ENCODE peak calls at places on chromosomes 16 and 17, in four cellular contexts. One of them, this sample, is unnamed.
A peak's percentile ranks its signal among the peaks of the same experiment; 100 is the strongest.

GRCh38 chr16:11152677-11153321 is 103.2 kb downstream of the SOCS1 start:
- DNase-seq in tibial nerve: no peak
- DNase-seq in MM.1S: no peak
- DNase-seq in esophagus squamous epithelium: no peak
- DNase-seq in this sample: no peak

GRCh38 chr16:57563487-57563750 is 21.0 kb downstream of the ADGRG5 start:
- DNase-seq in tibial nerve: no peak
- DNase-seq in MM.1S: no peak
- DNase-seq in esophagus squamous epithelium: no peak
- DNase-seq in this sample: no peak

GRCh38 chr17:22460461-22461063 is 768.2 kb downstream of the KCNJ18 start:
- DNase-seq in tibial nerve: no peak
- DNase-seq in MM.1S: no peak
- DNase-seq in esophagus squamous epithelium: no peak
- DNase-seq in this sample: no peak

GRCh38 chr17:78563189-78564145 is 13.7 kb downstream of the DNAH17 start:
- DNase-seq in tibial nerve: no peak
- DNase-seq in MM.1S: no peak
- DNase-seq in esophagus squamous epithelium: no peak
- DNase-seq in this sample: no peak

GRCh38 chr16:3979070-3979469 is 98.6 kb upstream of the CREBBP start:
- DNase-seq in tibial nerve: no peak
- DNase-seq in MM.1S: no peak
- DNase-seq in esophagus squamous epithelium: no peak
- DNase-seq in this sample: no peak

GRCh38 chr16:29926675-29927522 is 873 bp upstream of the KCTD13 start:
- DNase-seq in tibial nerve: no peak
- DNase-seq in MM.1S: no peak
- DNase-seq in esophagus squamous epithelium: no peak
- DNase-seq in this sample: peak; percentile 54

GRCh38 chr17:45841883-45842525 is 2.7 kb upstream of the SPPL2C start:
- DNase-seq in tibial nerve: no peak
- DNase-seq in MM.1S: no peak
- DNase-seq in esophagus squamous epithelium: no peak
- DNase-seq in this sample: no peak

GRCh38 chr16:75948441-75948840 is 222.2 kb upstream of the CPHXL start:
- DNase-seq in tibial nerve: no peak
- DNase-seq in MM.1S: no peak
- DNase-seq in esophagus squamous epithelium: no peak
- DNase-seq in this sample: no peak

GRCh38 chr17:80585880-80586279 is 41.2 kb downstream of the RPTOR start:
- DNase-seq in tibial nerve: no peak
- DNase-seq in MM.1S: no peak
- DNase-seq in esophagus squamous epithelium: no peak
- DNase-seq in this sample: no peak

GRCh38 chr17:78805301-78805700 is 23.2 kb upstream of the CYTH1 start:
- DNase-seq in tibial nerve: no peak
- DNase-seq in MM.1S: no peak
- DNase-seq in esophagus squamous epithelium: no peak
- DNase-seq in this sample: peak; percentile 41

GRCh38 chr17:42979511-42980273 is at the start of gene PTGES3L:
- DNase-seq in tibial nerve: no peak
- DNase-seq in MM.1S: peak; percentile 16
- DNase-seq in esophagus squamous epithelium: no peak
- DNase-seq in this sample: peak; percentile 88

GRCh38 chr17:7497636-7498035 is 13.5 kb downstream of the POLR2A start:
- DNase-seq in tibial nerve: no peak
- DNase-seq in MM.1S: no peak
- DNase-seq in esophagus squamous epithelium: no peak
- DNase-seq in this sample: no peak

GRCh38 chr16:28975158-28975603 is 603 bp downstream of the SPNS1 start:
- DNase-seq in tibial nerve: no peak
- DNase-seq in MM.1S: no peak
- DNase-seq in esophagus squamous epithelium: no peak
- DNase-seq in this sample: no peak

GRCh38 chr16:66355526-66355925 is 11.0 kb upstream of the CDH5 start:
- DNase-seq in tibial nerve: no peak
- DNase-seq in MM.1S: no peak
- DNase-seq in esophagus squamous epithelium: no peak
- DNase-seq in this sample: no peak
- H3K4me1 ChIP-seq in tibial nerve: no peaks in the 10 kb centered on the region
- H3K4me1 ChIP-seq in MM.1S: peaks cover 3% of the 10 kb centered on the region
- H3K4me1 ChIP-seq in esophagus squamous epithelium: peaks cover 21% of the 10 kb centered on the region
- H3K4me1 ChIP-seq in this sample: no peaks in the 10 kb centered on the region

DNA sequence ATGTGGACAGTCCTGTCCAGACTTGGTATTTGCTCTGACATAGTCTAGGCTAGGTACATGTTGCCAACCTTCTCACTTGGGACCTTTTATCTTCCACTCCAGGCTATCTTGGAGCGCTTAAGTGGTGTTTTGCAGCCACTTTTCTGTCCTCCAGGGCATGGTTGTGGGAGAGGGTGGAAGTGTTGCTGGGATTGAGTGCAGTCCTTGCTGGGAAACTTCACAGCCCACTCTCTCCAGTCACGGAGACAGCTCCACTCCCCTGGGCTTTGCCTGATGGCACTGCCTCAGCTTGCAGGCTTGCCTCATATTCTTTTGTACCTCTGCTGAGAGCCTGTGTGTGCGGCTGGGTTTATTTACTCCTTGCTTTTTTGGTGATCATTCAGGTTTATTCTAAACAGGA is 17.4 kb downstream of the RPA1 start:
- DNase-seq in tibial nerve: no peak
- DNase-seq in MM.1S: no peak
- DNase-seq in esophagus squamous epithelium: no peak
- DNase-seq in this sample: no peak
- H3K36me3 ChIP-seq in tibial nerve: peaks cover 5% of the 10 kb centered on the region
- H3K36me3 ChIP-seq in MM.1S: no peaks in the 10 kb centered on the region
- H3K36me3 ChIP-seq in esophagus squamous epithelium: peaks cover 94% of the 10 kb centered on the region
- H3K36me3 ChIP-seq in this sample: no peaks in the 10 kb centered on the region

GRCh38 chr16:35910409-35910808 is 2451.0 kb downstream of the TP53TG3F start:
- DNase-seq in tibial nerve: no peak
- DNase-seq in MM.1S: no peak
- DNase-seq in esophagus squamous epithelium: no peak
- DNase-seq in this sample: no peak

GRCh38 chr16:35906440-35906839 is 2447.0 kb downstream of the TP53TG3F start:
- DNase-seq in tibial nerve: no peak
- DNase-seq in MM.1S: no peak
- DNase-seq in esophagus squamous epithelium: no peak
- DNase-seq in this sample: no peak

GRCh38 chr16:35908152-35908551 is 2448.7 kb downstream of the TP53TG3F start:
- DNase-seq in tibial nerve: no peak
- DNase-seq in MM.1S: no peak
- DNase-seq in esophagus squamous epithelium: no peak
- DNase-seq in this sample: no peak

GRCh38 chr16:35909351-35909954 is 2450.0 kb downstream of the TP53TG3F start:
- DNase-seq in tibial nerve: no peak
- DNase-seq in MM.1S: no peak
- DNase-seq in esophagus squamous epithelium: no peak
- DNase-seq in this sample: no peak

GRCh38 chr16:35908942-35909341 is 2449.5 kb downstream of the TP53TG3F start:
- DNase-seq in tibial nerve: no peak
- DNase-seq in MM.1S: no peak
- DNase-seq in esophagus squamous epithelium: no peak
- DNase-seq in this sample: no peak
- H3K9me3 ChIP-seq in tibial nerve: peaks cover 19% of the 10 kb centered on the region
- H3K9me3 ChIP-seq in MM.1S: no peaks in the 10 kb centered on the region
- H3K9me3 ChIP-seq in esophagus squamous epithelium: peaks cover 5% of the 10 kb centered on the region
- H3K9me3 ChIP-seq in this sample: no peaks in the 10 kb centered on the region

DNA sequence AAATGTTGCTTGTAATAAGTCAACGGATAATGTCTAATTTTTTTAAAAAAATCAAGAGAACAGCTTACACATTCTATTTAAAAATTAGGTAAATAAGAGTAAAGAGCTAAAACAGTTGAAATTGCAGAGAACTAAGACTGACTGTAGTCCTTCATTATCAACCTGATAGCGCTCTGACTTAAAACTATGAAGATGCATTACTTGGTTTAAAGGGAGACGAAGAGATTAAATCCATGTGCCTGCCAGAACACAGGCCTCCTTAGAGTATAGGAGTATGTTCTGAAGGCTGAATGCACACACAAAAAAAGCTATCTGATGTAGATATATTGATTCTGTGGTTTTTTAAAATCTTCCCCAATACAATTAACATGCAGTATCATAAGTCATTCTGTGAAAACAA is 28.5 kb downstream of the GLG1 start:
- DNase-seq in tibial nerve: no peak
- DNase-seq in MM.1S: no peak
- DNase-seq in esophagus squamous epithelium: no peak
- DNase-seq in this sample: no peak
- H3K4me1 ChIP-seq in tibial nerve: no peaks in the 10 kb centered on the region
- H3K4me1 ChIP-seq in MM.1S: peaks cover 5% of the 10 kb centered on the region
- H3K4me1 ChIP-seq in esophagus squamous epithelium: peaks cover 13% of the 10 kb centered on the region
- H3K4me1 ChIP-seq in this sample: no peaks in the 10 kb centered on the region

GRCh38 chr16:70364399-70364798 is 17.7 kb downstream of the DDX19A start:
- DNase-seq in tibial nerve: no peak
- DNase-seq in MM.1S: no peak
- DNase-seq in esophagus squamous epithelium: no peak
- DNase-seq in this sample: no peak
- H3K36me3 ChIP-seq in tibial nerve: peaks cover 3% of the 10 kb centered on the region
- H3K36me3 ChIP-seq in MM.1S: peaks cover 12% of the 10 kb centered on the region
- H3K36me3 ChIP-seq in esophagus squamous epithelium: peaks cover 99% of the 10 kb centered on the region
- H3K36me3 ChIP-seq in this sample: peaks cover 14% of the 10 kb centered on the region

GRCh38 chr17:61414936-61415251 is 15.3 kb downstream of the TBX2 start:
- DNase-seq in tibial nerve: no peak
- DNase-seq in MM.1S: no peak
- DNase-seq in esophagus squamous epithelium: no peak
- DNase-seq in this sample: peak; percentile 68
- H3K9me3 ChIP-seq in tibial nerve: no peaks in the 10 kb centered on the region
- H3K9me3 ChIP-seq in MM.1S: no peaks in the 10 kb centered on the region
- H3K9me3 ChIP-seq in esophagus squamous epithelium: no peaks in the 10 kb centered on the region
- H3K9me3 ChIP-seq in this sample: no peaks in the 10 kb centered on the region

DNA sequence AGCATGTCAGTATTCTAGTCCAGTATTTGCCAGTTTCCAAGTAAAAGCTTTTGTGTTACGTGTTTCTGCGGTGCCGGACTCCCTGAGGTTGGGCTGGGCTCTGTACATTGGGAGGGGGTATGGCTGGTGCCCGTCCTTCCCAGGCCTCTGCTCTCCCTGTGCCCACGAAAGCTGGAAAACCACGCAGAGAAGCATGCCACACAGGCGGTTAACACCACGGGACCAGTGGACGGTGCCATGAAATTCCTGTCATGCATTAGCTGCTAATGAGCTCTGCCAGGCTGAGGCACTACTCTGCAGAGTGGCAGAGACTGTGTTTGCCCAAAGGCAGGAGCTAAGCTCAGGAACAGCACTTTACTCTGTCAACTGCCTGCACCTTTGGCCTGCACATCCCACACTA is 8.1 kb downstream of the SMIM5 start:
- DNase-seq in tibial nerve: no peak
- DNase-seq in MM.1S: no peak
- DNase-seq in esophagus squamous epithelium: no peak
- DNase-seq in this sample: peak; percentile 57
- H3K4me1 ChIP-seq in tibial nerve: no peaks in the 10 kb centered on the region
- H3K4me1 ChIP-seq in MM.1S: peaks cover 43% of the 10 kb centered on the region
- H3K4me1 ChIP-seq in esophagus squamous epithelium: peaks cover 18% of the 10 kb centered on the region
- H3K4me1 ChIP-seq in this sample: no peaks in the 10 kb centered on the region

DNA sequence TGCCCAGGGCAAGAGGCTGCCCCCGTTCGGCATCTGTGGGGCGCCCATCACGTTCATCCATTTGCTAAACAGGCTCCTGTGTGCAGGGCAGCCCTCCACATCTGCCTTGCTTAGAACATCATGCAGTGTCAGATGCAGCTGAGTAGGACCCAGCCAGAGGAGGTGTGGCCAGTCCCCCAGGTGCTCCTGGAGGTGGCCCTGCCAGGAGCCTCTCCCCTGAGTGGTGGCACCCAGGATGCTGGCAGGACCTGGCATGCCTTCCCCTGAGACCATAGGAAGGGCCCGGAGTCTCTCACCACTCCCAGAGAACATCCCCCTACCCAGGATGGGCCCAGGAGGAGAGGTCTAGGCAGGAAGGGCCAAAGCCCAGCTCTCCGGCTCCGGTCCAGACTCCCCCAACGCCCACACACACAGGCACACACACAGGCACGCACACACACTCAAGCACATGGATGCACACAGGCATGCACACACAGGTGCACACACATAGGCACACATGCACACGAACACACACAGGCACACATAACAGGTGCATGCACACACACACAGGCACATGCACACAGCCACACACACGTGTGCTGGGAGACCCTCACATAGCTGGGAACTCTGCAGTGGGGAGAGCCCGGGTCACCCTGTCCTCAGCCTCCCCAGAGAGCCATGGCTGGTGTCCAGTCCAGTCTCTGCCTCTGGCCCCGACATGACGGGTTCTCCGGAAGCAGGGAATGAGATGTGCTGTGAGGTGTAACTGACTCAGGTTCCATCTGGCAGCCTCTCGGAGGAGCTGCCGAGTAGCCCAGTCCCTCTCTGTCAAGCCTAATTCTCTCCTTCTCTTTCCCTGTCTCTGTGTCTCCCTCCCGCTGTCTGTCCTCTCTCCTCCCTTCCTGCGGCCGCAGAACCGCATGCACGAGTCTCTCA is 74.6 kb downstream of the AMFR start:
- DNase-seq in tibial nerve: no peak
- DNase-seq in MM.1S: no peak
- DNase-seq in esophagus squamous epithelium: no peak
- DNase-seq in this sample: peak; percentile 57
- H3K36me3 ChIP-seq in tibial nerve: no peaks in the 10 kb centered on the region
- H3K36me3 ChIP-seq in MM.1S: no peaks in the 10 kb centered on the region
- H3K36me3 ChIP-seq in esophagus squamous epithelium: no peaks in the 10 kb centered on the region
- H3K36me3 ChIP-seq in this sample: no peaks in the 10 kb centered on the region

DNA sequence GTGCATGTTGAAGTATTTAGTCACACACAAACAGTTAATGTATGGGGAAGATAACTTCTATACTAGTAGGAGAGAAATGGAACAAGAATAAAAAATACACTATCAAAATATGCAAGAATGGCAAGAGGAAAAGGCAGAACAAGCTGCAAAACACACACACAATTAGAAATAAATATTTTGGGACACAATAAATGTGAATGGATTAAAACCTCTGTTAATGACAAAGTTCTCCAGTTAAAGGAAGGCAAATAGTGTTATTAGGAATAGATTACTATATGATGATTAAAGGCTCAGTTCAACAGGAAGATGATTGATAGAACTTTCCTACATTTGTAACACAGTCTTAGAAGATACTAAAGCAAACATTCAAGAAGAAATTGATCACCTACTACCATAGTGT is 106.3 kb upstream of the ZNF750 start:
- DNase-seq in tibial nerve: no peak
- DNase-seq in MM.1S: no peak
- DNase-seq in esophagus squamous epithelium: no peak
- DNase-seq in this sample: no peak
- H3K9me3 ChIP-seq in tibial nerve: peaks cover 57% of the 10 kb centered on the region
- H3K9me3 ChIP-seq in MM.1S: no peaks in the 10 kb centered on the region
- H3K9me3 ChIP-seq in esophagus squamous epithelium: peaks cover 65% of the 10 kb centered on the region
- H3K9me3 ChIP-seq in this sample: peaks cover 3% of the 10 kb centered on the region